ENCODE peak calls at places on chromosome 20, in nine cellular contexts. One of them, this sample, is unnamed.

GRCh38 chr20:23269954-23270353 is 80.6 kb upstream of the NXT1 start:
- DNase-seq in upper lobe of left lung: no peak
- DNase-seq in tibial nerve: no peak
- DNase-seq in H54: no peak
- DNase-seq in lower leg skin: peak; percentile 57
- DNase-seq in stomach: no peak
- DNase-seq in breast epithelium: no peak
- DNase-seq in GM12891: no peak
- DNase-seq in heart left ventricle: no peak
- DNase-seq in this sample: no peak

GRCh38 chr20:36845288-36845969 is 30.5 kb upstream of the TLDC2 start:
- DNase-seq in lower leg skin: no peak
- DNase-seq in breast epithelium: no peak
- DNase-seq in H54: no peak
- DNase-seq in upper lobe of left lung: no peak
- DNase-seq in stomach: no peak
- DNase-seq in heart left ventricle: no peak
- DNase-seq in tibial nerve: no peak
- DNase-seq in GM12891: no peak
- DNase-seq in this sample: no peak

GRCh38 chr20:41094656-41095055 is 42.7 kb upstream of the PLCG1 start:
- DNase-seq in breast epithelium: no peak
- DNase-seq in heart left ventricle: no peak
- DNase-seq in upper lobe of left lung: no peak
- DNase-seq in tibial nerve: no peak
- DNase-seq in GM12891: no peak
- DNase-seq in H54: no peak
- DNase-seq in stomach: no peak
- DNase-seq in lower leg skin: no peak
- DNase-seq in this sample: no peak

GRCh38 chr20:24656391-24656790 is 187.0 kb downstream of the SYNDIG1 start:
- DNase-seq in heart left ventricle: no peak
- DNase-seq in breast epithelium: no peak
- DNase-seq in tibial nerve: no peak
- DNase-seq in H54: no peak
- DNase-seq in GM12891: no peak
- DNase-seq in lower leg skin: no peak
- DNase-seq in upper lobe of left lung: no peak
- DNase-seq in stomach: no peak
- DNase-seq in this sample: no peak

GRCh38 chr20:44702776-44703175 is 12.4 kb upstream of the CCN5 start:
- DNase-seq in H54: no peak
- DNase-seq in heart left ventricle: peak; percentile 90
- DNase-seq in tibial nerve: peak; percentile 80
- DNase-seq in upper lobe of left lung: peak; percentile 66
- DNase-seq in breast epithelium: peak; percentile 65
- DNase-seq in lower leg skin: peak; percentile 97
- DNase-seq in GM12891: no peak
- DNase-seq in stomach: peak; percentile 88
- DNase-seq in this sample: peak; percentile 19

GRCh38 chr20:50133041-50133440 is 20.1 kb upstream of the UBE2V1 start:
- DNase-seq in heart left ventricle: no peak
- DNase-seq in upper lobe of left lung: no peak
- DNase-seq in GM12891: no peak
- DNase-seq in stomach: no peak
- DNase-seq in tibial nerve: no peak
- DNase-seq in breast epithelium: no peak
- DNase-seq in H54: no peak
- DNase-seq in lower leg skin: no peak
- DNase-seq in this sample: no peak

GRCh38 chr20:11457476-11457875 is 460.2 kb upstream of the BTBD3 start:
- DNase-seq in lower leg skin: no peak
- DNase-seq in breast epithelium: no peak
- DNase-seq in heart left ventricle: no peak
- DNase-seq in GM12891: no peak
- DNase-seq in stomach: no peak
- DNase-seq in upper lobe of left lung: no peak
- DNase-seq in H54: no peak
- DNase-seq in tibial nerve: no peak
- DNase-seq in this sample: no peak

GRCh38 chr20:3563548-3564177 is 92.8 kb downstream of the ATRN start:
- DNase-seq in lower leg skin: no peak
- DNase-seq in GM12891: peak; percentile 9
- DNase-seq in stomach: no peak
- DNase-seq in tibial nerve: no peak
- DNase-seq in upper lobe of left lung: no peak
- DNase-seq in breast epithelium: no peak
- DNase-seq in heart left ventricle: no peak
- DNase-seq in H54: no peak
- DNase-seq in this sample: no peak

GRCh38 chr20:47204746-47205122 is 151.8 kb downstream of the ZMYND8 start:
- DNase-seq in upper lobe of left lung: no peak
- DNase-seq in heart left ventricle: no peak
- DNase-seq in breast epithelium: no peak
- DNase-seq in stomach: no peak
- DNase-seq in GM12891: no peak
- DNase-seq in H54: no peak
- DNase-seq in tibial nerve: no peak
- DNase-seq in lower leg skin: no peak
- DNase-seq in this sample: no peak

GRCh38 chr20:47205577-47206123 is 150.8 kb downstream of the ZMYND8 start:
- DNase-seq in upper lobe of left lung: peak; percentile 31
- DNase-seq in H54: peak; percentile 75
- DNase-seq in lower leg skin: no peak
- DNase-seq in breast epithelium: no peak
- DNase-seq in heart left ventricle: peak; percentile 84
- DNase-seq in tibial nerve: peak; percentile 41
- DNase-seq in GM12891: no peak
- DNase-seq in stomach: peak; percentile 63
- DNase-seq in this sample: no peak

GRCh38 chr20:47204008-47204745 is 152.3 kb downstream of the ZMYND8 start:
- DNase-seq in upper lobe of left lung: no peak
- DNase-seq in tibial nerve: no peak
- DNase-seq in H54: peak; percentile 63
- DNase-seq in heart left ventricle: no peak
- DNase-seq in stomach: peak; percentile 39
- DNase-seq in GM12891: no peak
- DNase-seq in lower leg skin: no peak
- DNase-seq in breast epithelium: no peak
- DNase-seq in this sample: no peak

GRCh38 chr20:47201074-47201730 is 155.3 kb downstream of the ZMYND8 start:
- DNase-seq in heart left ventricle: no peak
- DNase-seq in lower leg skin: no peak
- DNase-seq in H54: no peak
- DNase-seq in upper lobe of left lung: no peak
- DNase-seq in tibial nerve: no peak
- DNase-seq in stomach: no peak
- DNase-seq in breast epithelium: no peak
- DNase-seq in GM12891: no peak
- DNase-seq in this sample: no peak

DNA sequence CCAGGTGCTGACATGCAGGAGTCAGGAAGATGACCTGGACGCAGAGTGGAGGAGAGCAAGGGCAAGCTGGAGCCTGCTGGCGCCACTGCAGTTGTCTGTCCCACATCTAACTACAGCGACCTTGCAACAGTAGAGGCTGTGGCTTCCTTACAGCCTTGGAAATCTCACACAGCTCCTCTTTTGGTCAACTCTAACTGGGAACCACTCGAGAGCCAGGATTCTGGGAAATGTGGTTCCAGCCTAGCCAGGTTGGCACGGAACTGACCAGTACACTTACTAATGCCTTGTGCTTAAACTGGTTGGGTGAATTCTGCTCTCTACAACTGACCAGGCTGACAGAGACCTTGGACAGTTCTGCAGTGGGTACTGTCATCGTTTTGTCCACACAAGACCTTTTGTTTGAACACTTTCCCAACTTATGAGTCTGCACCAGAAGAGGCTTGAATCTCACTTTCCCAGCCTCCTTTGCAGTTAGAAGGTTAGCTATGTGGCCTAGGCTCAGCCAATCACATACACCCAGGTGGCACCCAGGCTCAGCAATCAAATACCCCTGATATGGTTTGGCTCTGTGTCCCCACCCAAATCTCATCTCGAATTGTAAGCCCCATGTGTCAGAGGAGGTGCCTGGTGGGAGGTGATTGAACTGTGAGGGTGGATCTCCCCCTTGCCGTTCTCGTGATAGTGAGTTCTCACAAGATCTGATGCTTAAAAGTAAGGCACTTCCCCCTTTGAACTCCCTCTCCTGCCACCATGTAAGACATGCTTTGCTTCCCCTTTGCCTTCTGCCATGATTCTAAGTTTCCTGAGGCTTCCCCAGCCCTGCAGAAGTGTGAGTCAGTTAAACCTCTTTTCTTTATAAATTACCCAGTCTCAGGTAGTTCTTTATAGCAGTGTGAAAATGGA is 153.5 kb downstream of the ZMYND8 start:
- DNase-seq in GM12891: no peak
- DNase-seq in H54: no peak
- DNase-seq in heart left ventricle: no peak
- DNase-seq in stomach: no peak
- DNase-seq in lower leg skin: no peak
- DNase-seq in tibial nerve: no peak
- DNase-seq in breast epithelium: no peak
- DNase-seq in upper lobe of left lung: no peak
- DNase-seq in this sample: no peak
- TF ChIP-seq POLR2A in GM12891: no peak
- TF ChIP-seq POLR2A in H54: no peak
- TF ChIP-seq POLR2A in heart left ventricle: no peak
- TF ChIP-seq POLR2A in stomach: no peak
- TF ChIP-seq POLR2A in lower leg skin: no peak
- TF ChIP-seq POLR2A in tibial nerve: no peak
- TF ChIP-seq POLR2A in breast epithelium: no peak
- TF ChIP-seq POLR2A in upper lobe of left lung: no peak
- TF ChIP-seq POLR2A in this sample: no peak

DNA sequence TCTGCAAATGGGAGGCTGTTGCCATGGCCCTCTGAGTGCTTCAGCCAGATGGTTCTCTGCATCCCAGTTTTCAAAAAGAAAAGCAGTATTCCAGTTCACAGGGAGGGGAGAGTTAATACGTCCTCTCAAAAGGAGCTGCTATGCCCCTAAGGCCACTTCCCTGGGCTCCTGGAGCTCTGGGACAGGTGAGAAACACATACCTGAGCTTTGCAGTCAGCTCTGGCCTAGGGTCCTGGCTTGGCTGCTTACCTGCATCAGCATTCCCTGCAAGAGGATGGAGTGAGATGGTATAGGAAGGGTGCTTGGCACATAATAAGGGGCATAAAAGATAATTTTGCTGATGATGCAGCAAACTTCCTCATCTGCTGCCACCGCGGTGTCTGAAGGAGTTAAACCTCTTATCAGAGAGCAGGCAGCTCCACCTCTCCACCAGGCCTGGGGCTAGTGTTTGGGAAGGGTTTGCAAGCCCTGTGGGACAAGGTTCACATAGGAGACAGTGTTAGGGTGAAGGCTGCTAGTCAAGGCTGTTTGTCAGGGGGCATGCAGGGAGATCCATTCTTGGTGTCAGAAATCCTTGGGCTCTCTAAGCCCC is 62.7 kb downstream of the SLC24A3 start:
- DNase-seq in heart left ventricle: no peak
- DNase-seq in H54: no peak
- DNase-seq in lower leg skin: no peak
- DNase-seq in GM12891: no peak
- DNase-seq in breast epithelium: no peak
- DNase-seq in upper lobe of left lung: no peak
- DNase-seq in tibial nerve: no peak
- DNase-seq in stomach: no peak
- DNase-seq in this sample: no peak
- TF ChIP-seq POLR2A in heart left ventricle: no peak
- TF ChIP-seq POLR2A in H54: no peak
- TF ChIP-seq POLR2A in lower leg skin: no peak
- TF ChIP-seq POLR2A in GM12891: no peak
- TF ChIP-seq POLR2A in breast epithelium: no peak
- TF ChIP-seq POLR2A in upper lobe of left lung: no peak
- TF ChIP-seq POLR2A in tibial nerve: no peak
- TF ChIP-seq POLR2A in stomach: no peak
- TF ChIP-seq POLR2A in this sample: no peak

GRCh38 chr20:62616728-62617621 is 25.3 kb upstream of the SLCO4A1 start:
- DNase-seq in H54: peak; percentile 86
- DNase-seq in lower leg skin: peak; percentile 94
- DNase-seq in stomach: peak; percentile 84
- DNase-seq in GM12891: peak; percentile 89
- DNase-seq in tibial nerve: no peak
- DNase-seq in heart left ventricle: peak; percentile 92
- DNase-seq in breast epithelium: no peak
- DNase-seq in upper lobe of left lung: peak; percentile 90
- DNase-seq in this sample: no peak

GRCh38 chr20:62618622-62619529 is 23.4 kb upstream of the SLCO4A1 start:
- DNase-seq in GM12891: no peak
- DNase-seq in H54: no peak
- DNase-seq in tibial nerve: no peak
- DNase-seq in stomach: no peak
- DNase-seq in upper lobe of left lung: peak; percentile 64
- DNase-seq in breast epithelium: no peak
- DNase-seq in lower leg skin: no peak
- DNase-seq in heart left ventricle: peak; percentile 58
- DNase-seq in this sample: no peak

GRCh38 chr20:62615750-62616251 is 26.5 kb upstream of the SLCO4A1 start:
- DNase-seq in breast epithelium: no peak
- DNase-seq in H54: no peak
- DNase-seq in stomach: no peak
- DNase-seq in heart left ventricle: peak; percentile 24
- DNase-seq in GM12891: no peak
- DNase-seq in tibial nerve: no peak
- DNase-seq in upper lobe of left lung: no peak
- DNase-seq in lower leg skin: no peak
- DNase-seq in this sample: no peak

GRCh38 chr20:62620624-62621023 is 21.7 kb upstream of the SLCO4A1 start:
- DNase-seq in breast epithelium: no peak
- DNase-seq in H54: no peak
- DNase-seq in upper lobe of left lung: no peak
- DNase-seq in heart left ventricle: peak; percentile 68
- DNase-seq in stomach: no peak
- DNase-seq in lower leg skin: no peak
- DNase-seq in tibial nerve: no peak
- DNase-seq in GM12891: no peak
- DNase-seq in this sample: no peak

DNA sequence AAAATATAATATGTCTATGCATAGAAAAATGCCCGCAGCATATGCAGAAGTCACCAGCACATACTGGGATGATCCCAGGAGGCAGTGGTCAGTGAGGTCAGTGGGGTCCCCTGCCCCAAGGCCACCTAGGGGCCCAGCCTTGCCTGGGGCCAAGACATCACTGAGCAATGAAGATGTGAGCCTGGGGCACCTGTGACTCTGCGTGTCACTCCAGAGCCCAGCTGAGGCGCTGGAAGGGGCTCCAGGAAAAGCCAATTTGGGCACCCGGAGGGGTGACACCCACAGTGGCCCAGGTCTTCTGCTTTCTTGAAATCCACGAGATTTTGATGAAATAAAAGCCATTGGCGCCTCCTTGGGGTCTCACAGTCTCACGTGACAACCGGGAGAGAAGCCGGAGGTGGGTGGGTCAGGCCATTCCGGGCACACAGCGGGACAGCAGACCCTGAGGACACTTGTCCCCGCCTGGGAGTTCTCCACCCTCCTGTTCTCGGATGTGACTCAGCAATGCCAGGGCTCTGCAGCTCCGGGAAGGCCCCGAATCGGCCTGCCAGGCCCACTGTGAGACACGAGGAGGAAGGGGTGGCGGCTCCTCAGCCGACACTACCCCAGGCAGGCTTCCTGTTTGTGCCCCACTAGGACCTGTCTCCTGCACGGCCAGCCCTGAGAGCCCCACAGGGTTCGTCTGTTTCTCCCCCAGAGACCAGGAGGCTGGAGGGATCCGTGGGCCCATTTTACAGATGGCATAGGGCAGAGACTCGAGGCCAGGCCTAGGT is 24.4 kb upstream of the SLCO4A1 start:
- DNase-seq in H54: peak; percentile 68
- DNase-seq in lower leg skin: peak; percentile 94
- DNase-seq in upper lobe of left lung: peak; percentile 91
- DNase-seq in tibial nerve: no peak
- DNase-seq in heart left ventricle: peak; percentile 88
- DNase-seq in stomach: peak; percentile 46
- DNase-seq in breast epithelium: no peak
- DNase-seq in GM12891: no peak
- DNase-seq in this sample: no peak
- TF ChIP-seq POLR2A in H54: no peak
- TF ChIP-seq POLR2A in lower leg skin: no peak
- TF ChIP-seq POLR2A in upper lobe of left lung: no peak
- TF ChIP-seq POLR2A in tibial nerve: no peak
- TF ChIP-seq POLR2A in heart left ventricle: no peak
- TF ChIP-seq POLR2A in stomach: no peak
- TF ChIP-seq POLR2A in breast epithelium: no peak
- TF ChIP-seq POLR2A in GM12891: no peak
- TF ChIP-seq POLR2A in this sample: no peak

GRCh38 chr20:64053841-64054661 is 4.6 kb upstream of the SOX18 start:
- DNase-seq in heart left ventricle: peak; percentile 87
- DNase-seq in GM12891: no peak
- DNase-seq in tibial nerve: no peak
- DNase-seq in lower leg skin: no peak
- DNase-seq in stomach: no peak
- DNase-seq in upper lobe of left lung: peak; percentile 50
- DNase-seq in breast epithelium: no peak
- DNase-seq in H54: no peak
- DNase-seq in this sample: no peak
- TF ChIP-seq POLR2A in heart left ventricle: no peak
- TF ChIP-seq POLR2A in GM12891: no peak
- TF ChIP-seq POLR2A in tibial nerve: no peak
- TF ChIP-seq POLR2A in lower leg skin: no peak
- TF ChIP-seq POLR2A in stomach: no peak
- TF ChIP-seq POLR2A in upper lobe of left lung: no peak
- TF ChIP-seq POLR2A in breast epithelium: no peak
- TF ChIP-seq POLR2A in H54: no peak
- TF ChIP-seq POLR2A in this sample: no peak

This sample was measured in esophagus squamous epithelium.